ENCODE peak calls at places on chromosome 16, in ten cellular contexts. H is cardiac muscle cell, U is NAMALWA, A is right lobe of liver, T is DMS 273 treated with DMSO at 0.1 percent for 48 hours, I is endothelial cell, O is ACHN, G is HS-5, Z is left ventricle myocardium inferior, C is cardiac fibroblast. R is an unnamed sample.
A peak's percentile ranks its signal among the peaks of the same experiment; 100 is the strongest.

GRCh38 chr16:15643453-15644305 is 725 bp upstream of the MARF1 start:
- DNase-seq in U (peak; percentile 78), I (no peak), C (peak; percentile 75), A (no peak), Z (no peak), T (peak; percentile 73), G (peak; percentile 55), O (peak; percentile 87), H (peak; percentile 73), R (peak; percentile 43)

GRCh38 chr16:569445-570254 is at the start of gene PIGQ:
- DNase-seq in Z (peak; percentile 71), A (peak; percentile 64), O (peak; percentile 70), U (peak; percentile 68), G (peak; percentile 26), H (peak; percentile 69), C (peak; percentile 55), I (peak; percentile 45), T (peak; percentile 21), R (peak; percentile 9)

GRCh38 chr16:30839523-30840227 is 52.7 kb upstream of the ZNF629 start:
- DNase-seq in H (no peak), U (no peak), O (no peak), G (no peak), I (no peak), Z (no peak), A (no peak), C (no peak), T (no peak), R (no peak)

GRCh38 chr16:591892-592517 is 2.1 kb downstream of the RAB40C start:
- DNase-seq in T (no peak), G (no peak), C (no peak), I (no peak), Z (no peak), U (no peak), A (no peak), O (no peak), H (no peak), R (no peak)

GRCh38 chr16:68770671-68771070 is 33.6 kb downstream of the CDH1 start:
- DNase-seq in U (no peak), C (no peak), H (peak; percentile 19), A (no peak), Z (no peak), T (no peak), I (no peak), O (no peak), G (no peak), R (no peak)

GRCh38 chr16:47143677-47144558 is at the start of gene NETO2:
- DNase-seq in I (peak; percentile 71), C (peak; percentile 60), A (peak; percentile 61), Z (peak; percentile 48), T (no peak), H (peak; percentile 68), G (no peak), U (no peak), O (peak; percentile 74), R (peak; percentile 21)

GRCh38 chr16:26078971-26079370 is 387.2 kb downstream of the HS3ST4 start:
- DNase-seq in C (no peak), A (no peak), H (no peak), U (no peak), T (no peak), I (no peak), G (no peak), Z (no peak), O (no peak), R (no peak)

GRCh38 chr16:53091508-53092211 is 36.9 kb downstream of the CHD9 start:
- DNase-seq in C (peak; percentile 90), U (peak; percentile 44), G (peak; percentile 43), I (no peak), Z (peak; percentile 67), A (no peak), H (peak; percentile 94), T (peak; percentile 97), O (no peak), R (no peak)

GRCh38 chr16:30368122-30368791 is 2.0 kb downstream of the TBC1D10B start:
- DNase-seq in C (peak; percentile 68), A (no peak), U (no peak), G (peak; percentile 29), H (peak; percentile 62), Z (no peak), O (peak; percentile 57), I (no peak), T (no peak), R (peak; percentile 48)

GRCh38 chr16:379183-379960 is 2.4 kb downstream of the PGAP6 start:
- DNase-seq in O (no peak), T (no peak), U (no peak), C (no peak), Z (no peak), G (no peak), H (no peak), I (no peak), A (peak; percentile 49), R (no peak)

GRCh38 chr16:1435921-1436697 is 5.2 kb downstream of the PERCC1 start:
- DNase-seq in U (no peak), A (no peak), H (no peak), I (no peak), C (no peak), O (no peak), T (no peak), Z (no peak), G (no peak), R (no peak)

GRCh38 chr16:82738699-82739098 is 111.9 kb downstream of the CDH13 start:
- DNase-seq in U (peak; percentile 7), G (no peak), T (no peak), A (no peak), I (no peak), H (peak; percentile 55), O (peak; percentile 11), C (peak; percentile 33), Z (no peak), R (no peak)

GRCh38 chr16:68539704-68540370 is 746 bp downstream of the ZFP90 start:
- DNase-seq in A (no peak), Z (no peak), I (no peak), G (no peak), C (peak; percentile 43), T (no peak), U (no peak), H (peak; percentile 19), O (no peak), R (no peak)

GRCh38 chr16:83626204-83626603 is 181.6 kb upstream of the HSBP1 start:
- DNase-seq in T (no peak), G (no peak), C (no peak), I (no peak), Z (no peak), A (no peak), H (no peak), U (no peak), O (no peak), R (no peak)

GRCh38 chr16:17403156-17403809 is 67.5 kb downstream of the XYLT1 start:
- DNase-seq in A (no peak), T (no peak), I (no peak), O (no peak), Z (no peak), C (no peak), G (no peak), H (no peak), U (no peak), R (no peak)

GRCh38 chr16:2663553-2664521 is 18.5 kb upstream of the KCTD5 start:
- DNase-seq in H (peak; percentile 57), T (no peak), I (no peak), G (peak; percentile 68), U (peak; percentile 29), Z (no peak), O (no peak), C (peak; percentile 31), A (no peak), R (no peak)

GRCh38 chr16:86961133-86961720 is 356.0 kb downstream of the C16orf95 start:
- DNase-seq in I (no peak), O (no peak), A (no peak), T (no peak), Z (no peak), C (no peak), H (peak; percentile 51), G (no peak), U (no peak), R (no peak)

GRCh38 chr16:4358831-4359561 is 7.9 kb upstream of the PAM16 start:
- DNase-seq in H (peak; percentile 58), A (peak; percentile 78), C (peak; percentile 46), I (peak; percentile 80), U (peak; percentile 64), O (peak; percentile 48), G (no peak), Z (peak; percentile 60), T (no peak), R (no peak)

GRCh38 chr16:66656547-66656946 is 40.0 kb downstream of the CMTM4 start:
- DNase-seq in O (peak; percentile 31), I (no peak), C (peak; percentile 65), H (no peak), T (no peak), U (no peak), G (no peak), A (no peak), Z (no peak), R (peak; percentile 66)

GRCh38 chr16:47507701-47508100 is 46.6 kb downstream of the PHKB start:
- DNase-seq in O (no peak), T (no peak), G (no peak), U (no peak), C (no peak), A (no peak), H (no peak), Z (no peak), I (no peak), R (no peak)

GRCh38 chr16:74825941-74826340 is 51.3 kb upstream of the FA2H start:
- DNase-seq in C (no peak), H (no peak), O (no peak), T (no peak), A (no peak), U (no peak), G (no peak), I (no peak), Z (no peak), R (no peak)

GRCh38 chr16:8583199-8583598 is 7.1 kb downstream of the TMEM114 start:
- DNase-seq in A (no peak), T (no peak), C (peak; percentile 57), Z (no peak), H (no peak), I (no peak), O (no peak), U (no peak), G (no peak), R (no peak)

GRCh38 chr16:13756411-13756810 is 163.5 kb upstream of the ERCC4 start:
- DNase-seq in Z (no peak), O (no peak), A (no peak), H (no peak), G (no peak), U (no peak), C (no peak), T (no peak), I (no peak), R (no peak)

GRCh38 chr16:72876221-72876620 is 171.7 kb downstream of the ZFHX3 start:
- DNase-seq in C (peak; percentile 93), A (no peak), H (peak; percentile 94), G (no peak), U (no peak), O (no peak), T (no peak), I (no peak), Z (peak; percentile 75), R (peak; percentile 35)

GRCh38 chr16:28163699-28164584 is 47.8 kb downstream of the XPO6 start:
- DNase-seq in Z (no peak), I (no peak), U (no peak), G (no peak), H (peak; percentile 88), O (no peak), T (no peak), A (no peak), C (peak; percentile 88), R (no peak)

GRCh38 chr16:50591800-50592771 is 43.9 kb downstream of the NKD1 start:
- DNase-seq in T (no peak), H (no peak), U (no peak), G (no peak), C (no peak), A (peak; percentile 97), I (no peak), O (no peak), Z (peak; percentile 78), R (no peak)